ENCODE peak calls at places on chromosome 22, in nine cellular contexts. C is Caco-2, O is GM23248, A is MM.1S, S is neural progenitor cell, I is aorta, D is endothelial cell of umbilical vein, H is A549, P is heart right ventricle. X is an unnamed sample. For H3K4me1, the result is how much of the 10 kb centered on the place peaks cover.

GRCh38 chr22:42814215-42814614 is 42.9 kb downstream of the ARFGAP3 start:
- DNase-seq in C (no peak), O (no peak), A (no peak), S (no peak), I (no peak), D (peak), H (no peak), P (no peak), X (no peak)

GRCh38 chr22:25754527-25755202 is 12.7 kb downstream of the MYO18B start:
- DNase-seq in C (no peak), O (peak), A (no peak), S (no peak), I (peak), D (peak), H (no peak), P (peak), X (no peak)

GRCh38 chr22:21791635-21792625 is 56.3 kb upstream of the YPEL1 start:
- DNase-seq in C (no peak), O (peak), A (no peak), S (no peak), I (no peak), D (no peak), H (no peak), P (no peak), X (no peak)

GRCh38 chr22:43277987-43278601 is 65.1 kb downstream of the SCUBE1 start:
- DNase-seq in C (no peak), O (no peak), A (no peak), S (no peak), I (no peak), D (no peak), H (no peak), P (no peak), X (no peak)

GRCh38 chr22:38230108-38230825 is 28.5 kb downstream of the MAFF start:
- DNase-seq in C (no peak), O (peak), A (no peak), S (peak), I (no peak), D (peak), H (no peak), P (peak), X (peak)

GRCh38 chr22:39278040-39278439 is 33.3 kb upstream of the PDGFB start:
- DNase-seq in C (no peak), O (peak), A (no peak), S (no peak), I (no peak), D (no peak), H (no peak), P (peak), X (no peak)

GRCh38 chr22:29478326-29479276 is 1.4 kb upstream of the NEFH start:
- DNase-seq in C (no peak), O (peak), A (no peak), S (peak), I (no peak), D (peak), H (peak), P (no peak), X (peak)

GRCh38 chr22:43561421-43562178 is 149.8 kb downstream of the MPPED1 start:
- DNase-seq in C (no peak), O (no peak), A (no peak), S (no peak), I (no peak), D (no peak), H (no peak), P (no peak), X (no peak)

GRCh38 chr22:41022470-41023298 is 69.7 kb upstream of the EP300 start:
- DNase-seq in C (peak), O (peak), A (peak), S (peak), I (peak), D (peak), H (peak), P (peak), X (peak)

GRCh38 chr22:20510811-20511577 is 3.6 kb downstream of the MED15 start:
- DNase-seq in C (no peak), O (peak), A (no peak), S (no peak), I (no peak), D (no peak), H (no peak), P (no peak), X (no peak)
- H3K4me1 ChIP-seq in C (under half), O (under half), A (under half), S (under half), I (under half), D (under half), H (half or more), P (under half), X (under half)

DNA sequence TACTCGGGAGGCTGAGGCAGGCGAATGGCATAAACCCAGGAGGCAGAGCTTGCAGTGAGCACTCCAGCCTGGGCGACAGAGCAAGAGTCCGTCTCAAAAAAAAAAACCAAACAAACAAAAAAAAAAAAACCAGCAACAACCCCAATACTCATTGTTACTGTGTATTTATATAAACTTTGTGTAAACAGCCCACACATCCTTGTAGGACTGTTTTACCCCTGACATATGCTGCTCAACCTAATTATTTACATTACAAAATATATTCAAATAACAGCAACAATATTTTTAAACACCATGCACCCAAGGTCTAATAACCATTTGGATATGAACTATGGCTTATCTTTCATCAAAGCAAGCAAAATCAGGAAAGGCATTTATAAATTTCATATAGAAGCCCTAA is 284.1 kb downstream of the TTC28 start:
- DNase-seq in C (no peak), O (no peak), A (no peak), S (no peak), I (no peak), D (no peak), H (no peak), P (no peak), X (no peak)
- H3K4me1 ChIP-seq in C (under half), O (under half), A (under half), S (under half), I (under half), D (under half), H (under half), P (under half), X (under half)

GRCh38 chr22:45170001-45170466 is 6.3 kb downstream of the NUP50 start:
- DNase-seq in C (peak), O (no peak), A (peak), S (no peak), I (no peak), D (no peak), H (no peak), P (no peak), X (no peak)

GRCh38 chr22:45171830-45172229 is 8.1 kb downstream of the NUP50 start:
- DNase-seq in C (no peak), O (no peak), A (no peak), S (no peak), I (no peak), D (no peak), H (no peak), P (no peak), X (no peak)

GRCh38 chr22:45172872-45173585 is 9.3 kb downstream of the NUP50 start:
- DNase-seq in C (no peak), O (no peak), A (no peak), S (no peak), I (no peak), D (no peak), H (no peak), P (no peak), X (no peak)
- H3K4me1 ChIP-seq in C (under half), O (under half), A (under half), S (under half), I (under half), D (under half), H (under half), P (under half), X (under half)

DNA sequence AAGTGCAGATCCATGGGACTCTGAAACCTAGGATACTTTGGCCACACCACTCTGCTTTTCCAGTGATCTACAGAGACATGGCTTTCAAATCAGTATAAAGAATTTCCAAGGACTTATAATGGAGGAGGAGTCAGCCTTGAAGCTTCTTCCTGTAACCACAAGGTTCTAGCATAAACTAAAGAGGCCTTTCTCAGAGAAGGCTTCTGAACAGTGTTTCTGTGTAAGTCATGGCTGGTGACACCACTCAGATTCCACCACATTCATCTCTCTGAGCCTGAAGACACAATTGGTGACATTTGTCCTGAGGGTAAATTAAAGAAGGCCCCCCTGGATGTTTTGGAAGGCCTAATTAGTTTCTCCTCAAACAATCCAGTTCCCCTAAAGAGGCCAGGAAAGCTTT is 29.0 kb upstream of the ADORA2A start:
- DNase-seq in C (no peak), O (no peak), A (no peak), S (no peak), I (no peak), D (no peak), H (no peak), P (no peak), X (no peak)
- H3K4me1 ChIP-seq in C (under half), O (under half), A (under half), S (under half), I (under half), D (under half), H (under half), P (under half), X (under half)

DNA sequence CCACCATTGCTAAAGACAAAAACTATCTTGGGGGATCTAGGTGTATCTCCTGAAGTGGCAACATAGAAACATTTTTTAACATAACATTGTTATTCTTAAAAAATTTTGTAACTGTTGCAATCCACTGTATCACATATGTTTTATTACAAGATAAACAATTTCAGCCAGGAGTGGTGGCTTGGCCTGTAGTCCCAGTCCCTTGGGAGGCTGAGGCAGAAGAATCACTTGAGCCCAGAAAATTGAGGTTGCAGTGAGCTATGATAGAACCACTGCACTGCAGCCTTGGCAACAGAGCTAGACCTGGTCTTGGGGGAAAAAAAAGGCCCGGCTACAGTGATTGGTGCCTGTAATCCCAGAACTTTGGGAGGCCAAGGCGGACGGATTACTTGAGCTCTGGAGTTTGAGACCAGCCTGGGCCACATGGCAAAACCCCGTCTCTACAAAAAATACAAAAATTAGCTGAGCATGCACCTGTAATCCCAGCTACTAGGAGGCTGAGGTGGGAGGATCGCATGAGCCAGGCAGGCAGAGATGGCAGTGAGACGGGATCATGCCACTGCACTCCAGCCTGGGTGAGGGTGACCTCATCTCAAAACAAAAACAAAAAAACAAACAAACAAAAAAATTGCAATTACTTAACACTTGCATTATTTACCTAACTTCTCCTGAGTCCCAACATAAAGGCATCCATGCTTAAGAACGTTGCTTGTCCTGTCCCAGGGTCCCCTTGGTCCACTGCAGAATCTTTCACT is 1.5 kb upstream of the DEPDC5 start:
- DNase-seq in C (no peak), O (no peak), A (no peak), S (no peak), I (no peak), D (no peak), H (no peak), P (no peak), X (no peak)
- H3K4me1 ChIP-seq in C (under half), O (under half), A (under half), S (under half), I (under half), D (under half), H (under half), P (under half), X (under half)

GRCh38 chr22:46008836-46009596 is 32.1 kb upstream of the WNT7B start:
- DNase-seq in C (no peak), O (no peak), A (no peak), S (no peak), I (no peak), D (no peak), H (no peak), P (no peak), X (no peak)

GRCh38 chr22:46006379-46007002 is 29.5 kb upstream of the WNT7B start:
- DNase-seq in C (peak), O (peak), A (peak), S (peak), I (peak), D (peak), H (peak), P (peak), X (peak)

GRCh38 chr22:46007848-46008261 is 30.9 kb upstream of the WNT7B start:
- DNase-seq in C (no peak), O (peak), A (no peak), S (no peak), I (peak), D (peak), H (no peak), P (peak), X (no peak)

GRCh38 chr22:46008291-46008690 is 31.3 kb upstream of the WNT7B start:
- DNase-seq in C (no peak), O (peak), A (no peak), S (no peak), I (no peak), D (no peak), H (no peak), P (no peak), X (no peak)

DNA sequence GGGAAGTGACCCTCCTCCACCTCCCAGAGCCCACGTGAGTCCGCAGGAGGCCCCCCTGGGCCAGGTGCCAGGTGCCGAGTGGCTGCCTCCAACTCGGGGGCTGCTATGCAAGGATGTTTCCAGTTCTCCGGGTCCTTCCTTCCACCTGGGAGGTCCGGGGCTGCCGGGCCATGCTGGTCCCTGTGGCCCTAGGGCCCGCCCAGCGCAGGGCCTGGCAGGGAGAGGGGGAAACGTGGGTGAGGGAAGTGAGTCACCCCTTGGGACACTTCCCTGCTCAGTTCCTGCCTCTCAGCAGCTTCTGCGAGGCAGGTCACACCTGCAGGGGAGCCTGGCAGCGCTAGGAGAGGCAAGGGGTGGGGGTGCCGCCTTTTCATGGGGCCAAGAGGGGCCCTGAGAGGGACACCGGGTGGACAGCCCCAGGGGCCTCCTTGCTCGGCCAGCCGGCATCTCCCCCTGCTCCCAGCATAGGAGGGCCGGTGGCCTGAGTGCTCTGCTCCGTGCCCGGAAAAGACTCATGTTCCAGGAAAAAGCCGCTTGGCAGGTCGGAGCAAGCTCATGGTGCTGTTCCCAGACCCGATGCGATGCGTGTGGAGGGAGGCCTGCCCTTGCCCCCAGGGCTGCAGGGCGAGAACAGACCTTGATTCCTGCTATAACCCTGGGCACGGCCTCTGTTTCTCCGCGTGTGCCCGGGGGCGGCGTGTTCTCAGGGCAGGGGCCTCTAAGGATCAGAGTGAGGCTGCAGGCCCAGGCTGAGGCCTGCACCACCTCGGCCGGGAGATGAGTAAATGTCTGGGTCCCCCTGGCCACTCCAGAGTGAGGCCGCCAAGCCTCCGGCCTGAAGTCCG is 30.3 kb upstream of the WNT7B start:
- DNase-seq in C (no peak), O (peak), A (no peak), S (no peak), I (peak), D (peak), H (peak), P (peak), X (no peak)
- H3K4me1 ChIP-seq in C (under half), O (under half), A (under half), S (under half), I (under half), D (under half), H (under half), P (under half), X (under half)

GRCh38 chr22:50530280-50530856 is 556 bp upstream of the TYMP start:
- DNase-seq in C (peak), O (peak), A (peak), S (peak), I (peak), D (no peak), H (peak), P (peak), X (peak)
- H3K4me1 ChIP-seq in C (under half), O (under half), A (under half), S (under half), I (under half), D (under half), H (under half), P (half or more), X (under half)

DNA sequence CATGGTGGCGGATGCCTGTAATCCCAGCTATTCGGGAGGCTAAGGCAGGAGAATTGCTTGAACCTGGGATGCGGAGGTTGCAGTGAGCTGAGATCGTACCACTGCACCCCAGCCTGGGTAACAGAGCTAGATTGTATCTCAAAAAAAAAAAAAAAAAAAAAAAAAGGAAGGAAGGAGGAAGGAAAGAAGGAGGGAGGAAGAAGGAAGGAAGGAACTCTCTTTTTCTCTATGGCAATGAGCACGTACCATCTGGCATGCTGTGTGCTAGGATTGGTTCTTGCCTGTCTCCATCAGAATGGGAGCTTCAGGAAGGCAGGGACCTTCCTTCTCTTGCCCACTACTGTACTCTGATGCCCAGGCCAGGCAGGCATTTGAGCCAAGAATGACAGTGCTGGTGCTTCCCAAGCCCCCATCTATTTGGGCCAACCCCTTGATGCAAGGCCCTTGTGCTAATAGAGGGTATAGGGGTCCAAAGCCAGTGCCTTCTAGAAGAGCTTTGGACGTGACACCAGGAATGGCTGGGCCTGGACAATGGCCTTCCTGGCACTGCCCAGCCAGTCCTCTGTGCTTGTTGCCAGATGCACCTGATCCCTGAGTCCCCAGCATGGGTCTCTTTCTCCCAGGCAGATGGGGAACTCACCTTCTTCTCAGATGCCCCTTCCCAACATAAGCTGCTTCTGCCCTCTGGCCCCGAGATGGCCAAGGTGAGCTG is 10.6 kb upstream of the DGCR8 start:
- DNase-seq in C (no peak), O (no peak), A (no peak), S (no peak), I (peak), D (no peak), H (no peak), P (no peak), X (no peak)
- H3K4me1 ChIP-seq in C (under half), O (under half), A (under half), S (under half), I (under half), D (under half), H (under half), P (under half), X (under half)